ENCODE peak calls at places on chromosomes 16 and 17, in ten cellular contexts. D is naive B cell; O is activated T-helper 1 cell treated with anti-CD3 and anti-CD28 coated beads, Interleukin-2, amount 50 U/mL, for 16 hours; C is stimulated activated CD8-positive, alpha-beta memory T cell treated with anti-CD3 and anti-CD28 coated beads, Interleukin-2, amount 100 ng/mL, for 1 hour; M is cardiac muscle cell; B is midbrain; R is activated naive CD8-positive, alpha-beta T cell treated with anti-CD3 and anti-CD28 coated beads, Interleukin-2, amount 50 U/mL, for 24 hours; L is activated naive CD4-positive, alpha-beta T cell; Z is stimulated activated CD4-positive, alpha-beta T cell treated with anti-CD3 and anti-CD28 coated beads, TNF-alpha, amount 100 ng/mL, for 1 hour; A is left lung. E is an unnamed sample.

GRCh38 chr17:77420804-77421634 is 280.2 kb downstream of the SEC14L1 start:
- DNase-seq in D (peak; percentile 40), O (peak; percentile 36), C (peak; percentile 44), M (peak; percentile 83), B (no peak), R (peak; percentile 51), L (no peak), Z (peak; percentile 55), A (no peak), E (no peak)

GRCh38 chr16:25219070-25219737 is 2.5 kb downstream of the AQP8 start:
- DNase-seq in D (no peak), O (no peak), C (no peak), M (no peak), B (no peak), R (no peak), L (no peak), Z (no peak), A (no peak), E (no peak)

GRCh38 chr17:31733326-31733725 is 125.7 kb downstream of the COPRS start:
- DNase-seq in D (no peak), O (no peak), C (no peak), M (no peak), B (no peak), R (no peak), L (no peak), Z (no peak), A (no peak), E (no peak)

GRCh38 chr17:59287452-59287851 is 44.0 kb upstream of the YPEL2 start:
- DNase-seq in D (no peak), O (no peak), C (no peak), M (peak; percentile 22), B (no peak), R (no peak), L (no peak), Z (no peak), A (no peak), E (peak; percentile 63)

GRCh38 chr17:62597920-62598319 is 29.6 kb upstream of the MRC2 start:
- DNase-seq in D (no peak), O (no peak), C (no peak), M (peak; percentile 62), B (no peak), R (no peak), L (no peak), Z (no peak), A (no peak), E (no peak)

GRCh38 chr16:83937922-83938875 is 14.8 kb upstream of the OSGIN1 start:
- DNase-seq in D (no peak), O (no peak), C (no peak), M (no peak), B (no peak), R (no peak), L (no peak), Z (no peak), A (no peak), E (no peak)

GRCh38 chr16:31476305-31477219 is 4.6 kb downstream of the TGFB1I1 start:
- DNase-seq in D (peak; percentile 51), O (peak; percentile 73), C (peak; percentile 85), M (no peak), B (peak; percentile 17), R (peak; percentile 90), L (peak; percentile 39), Z (peak; percentile 82), A (peak; percentile 92), E (peak; percentile 58)

GRCh38 chr17:76337413-76337777 is 16.3 kb downstream of the PRPSAP1 start:
- DNase-seq in D (no peak), O (no peak), C (no peak), M (no peak), B (no peak), R (no peak), L (no peak), Z (no peak), A (no peak), E (no peak)

GRCh38 chr16:67892899-67893790 is at the start of gene PSKH1:
- DNase-seq in D (peak; percentile 85), O (peak; percentile 90), C (peak; percentile 89), M (peak; percentile 97), B (peak; percentile 99), R (peak; percentile 96), L (peak; percentile 81), Z (peak; percentile 73), A (peak; percentile 98), E (peak; percentile 95)

GRCh38 chr17:64001763-64002529 is 3.8 kb downstream of the PRR29 start:
- DNase-seq in D (no peak), O (no peak), C (no peak), M (peak; percentile 74), B (no peak), R (no peak), L (no peak), Z (no peak), A (peak; percentile 87), E (no peak)

GRCh38 chr17:66673668-66674276 is 161.1 kb upstream of the CACNG5 start:
- DNase-seq in D (no peak), O (peak; percentile 20), C (peak; percentile 17), M (peak; percentile 75), B (peak; percentile 85), R (peak; percentile 31), L (no peak), Z (peak; percentile 34), A (no peak), E (peak; percentile 30)

GRCh38 chr16:67504190-67505021 is 21.1 kb upstream of the AGRP start:
- DNase-seq in D (no peak), O (no peak), C (no peak), M (no peak), B (no peak), R (peak; percentile 33), L (no peak), Z (no peak), A (peak; percentile 81), E (no peak)

GRCh38 chr16:85235988-85236831 is 123.9 kb upstream of the CIBAR2 start:
- DNase-seq in D (no peak), O (no peak), C (no peak), M (no peak), B (no peak), R (no peak), L (no peak), Z (no peak), A (peak; percentile 49), E (no peak)

GRCh38 chr17:38705803-38706624 is 941 bp downstream of the MLLT6 start:
- DNase-seq in D (no peak), O (no peak), C (no peak), M (peak; percentile 53), B (peak; percentile 33), R (peak; percentile 57), L (no peak), Z (no peak), A (peak; percentile 50), E (no peak)

GRCh38 chr17:17722081-17722905 is 41.0 kb downstream of the RAI1 start:
- DNase-seq in D (no peak), O (no peak), C (no peak), M (no peak), B (peak; percentile 51), R (no peak), L (no peak), Z (no peak), A (no peak), E (no peak)

GRCh38 chr17:82228278-82228841 is 482 bp upstream of the SLC16A3 start:
- DNase-seq in D (peak; percentile 76), O (no peak), C (no peak), M (peak; percentile 35), B (no peak), R (peak; percentile 66), L (no peak), Z (no peak), A (peak; percentile 83), E (peak; percentile 70)

E was measured in NAMALWA.